ENCODE peak calls at places on chromosome 3, in nine cellular contexts. N is AG08396, I is fibroblast of mammary gland, Q is H54, W is MV-4-11, Z is osteocyte, C is SHP77, R is aorta, K is NAMALWA. B is an unnamed sample.
A peak's percentile ranks its signal among the peaks of the same experiment; 100 is the strongest.

GRCh38 chr3:53221827-53222182 is 34.0 kb downstream of the TKT start:
- DNase-seq in N (no peak), C (no peak), W (no peak), R (no peak), I (no peak), K (no peak), Z (no peak), Q (no peak), B (no peak)

GRCh38 chr3:141426404-141427034 is 58.2 kb downstream of the ZBTB38 start:
- DNase-seq in Z (no peak), I (peak; percentile 82), Q (no peak), C (no peak), W (no peak), N (no peak), K (no peak), R (peak; percentile 92), B (no peak)

GRCh38 chr3:144324061-144324460 is 352.4 kb downstream of the DIPK2A start:
- DNase-seq in I (no peak), N (no peak), R (no peak), Z (no peak), K (no peak), C (no peak), W (peak; percentile 37), Q (no peak), B (no peak)

GRCh38 chr3:149023951-149024350 is 32.6 kb downstream of the GYG1 start:
- DNase-seq in Z (no peak), I (peak; percentile 59), K (no peak), R (no peak), N (no peak), Q (no peak), C (no peak), W (no peak), B (peak; percentile 14)

GRCh38 chr3:29611252-29611651 is 330.4 kb downstream of the RBMS3 start:
- DNase-seq in K (no peak), I (no peak), W (no peak), C (no peak), Q (no peak), N (no peak), R (no peak), Z (no peak), B (no peak)

GRCh38 chr3:50675179-50676030 is 678 bp downstream of the DOCK3 start:
- DNase-seq in Z (no peak), N (no peak), K (no peak), C (peak; percentile 41), W (no peak), R (peak; percentile 50), Q (no peak), I (no peak), B (peak; percentile 9)

GRCh38 chr3:171159024-171159821 is 132.7 kb upstream of the SLC2A2 start:
- DNase-seq in R (no peak), K (no peak), N (no peak), W (no peak), I (no peak), Q (no peak), C (no peak), Z (no peak), B (no peak)

GRCh38 chr3:7074217-7074616 is 213.3 kb downstream of the GRM7 start:
- DNase-seq in C (no peak), Z (no peak), N (no peak), R (no peak), I (no peak), K (no peak), Q (no peak), W (no peak), B (no peak)

GRCh38 chr3:76859596-76859995 is 180.3 kb upstream of the ROBO2 start:
- DNase-seq in Q (no peak), K (no peak), W (peak; percentile 18), Z (no peak), R (no peak), C (no peak), I (no peak), N (no peak), B (no peak)

GRCh38 chr3:155853214-155854146 is 747 bp downstream of the SLC33A1 start:
- DNase-seq in C (no peak), W (peak; percentile 25), I (peak; percentile 23), Q (no peak), K (no peak), Z (peak; percentile 83), N (peak; percentile 23), R (peak; percentile 62), B (no peak)

GRCh38 chr3:23576379-23576959 is 229.3 kb upstream of the UBE2E1 start:
- DNase-seq in I (no peak), Q (no peak), K (peak; percentile 27), Z (no peak), C (peak; percentile 32), N (no peak), R (no peak), W (no peak), B (peak; percentile 9)

GRCh38 chr3:15319575-15319974 is 12.8 kb downstream of the SH3BP5 start:
- DNase-seq in I (peak; percentile 95), Q (no peak), C (peak; percentile 57), Z (no peak), N (peak; percentile 23), W (no peak), K (no peak), R (peak; percentile 63), B (peak; percentile 26)

GRCh38 chr3:24623657-24624056 is 129.0 kb upstream of the THRB start:
- DNase-seq in W (no peak), K (no peak), R (no peak), N (no peak), C (no peak), Q (no peak), Z (no peak), I (no peak), B (no peak)

GRCh38 chr3:83849331-83849730 is 1109.5 kb upstream of the CADM2 start:
- DNase-seq in N (no peak), Z (no peak), Q (no peak), W (no peak), C (no peak), R (no peak), K (no peak), I (no peak), B (no peak)

GRCh38 chr3:190718691-190719090 is 143.8 kb downstream of the GMNC start:
- DNase-seq in C (no peak), I (peak; percentile 82), Q (no peak), N (peak; percentile 24), Z (no peak), K (no peak), W (peak; percentile 15), R (no peak), B (no peak)

GRCh38 chr3:14520149-14520548 is 20.0 kb downstream of the GRIP2 start:
- DNase-seq in K (no peak), C (no peak), W (no peak), R (no peak), N (no peak), Z (no peak), Q (no peak), I (no peak), B (no peak)

GRCh38 chr3:128060473-128061381 is 8.5 kb downstream of the SEC61A1 start:
- DNase-seq in R (no peak), N (peak; percentile 83), Z (no peak), I (peak; percentile 99), C (no peak), K (no peak), Q (no peak), W (no peak), B (peak; percentile 94)

GRCh38 chr3:45596290-45596791 is 1.8 kb downstream of the LIMD1 start:
- DNase-seq in Q (no peak), K (peak; percentile 96), W (peak; percentile 83), R (peak; percentile 72), C (no peak), I (no peak), Z (no peak), N (no peak), B (no peak)

GRCh38 chr3:96622878-96623277 is 191.5 kb upstream of the EPHA6 start:
- DNase-seq in C (no peak), K (no peak), Z (no peak), R (no peak), N (no peak), Q (no peak), I (no peak), W (no peak), B (no peak)